ENCODE peak calls at places on chromosome 15, in eight cellular contexts. P is GM23338; I is ovary; Z is CD8-positive, alpha-beta T cell; R is HL-60; H is brain microvascular endothelial cell; L is cardiac muscle cell; W is lower lobe of right lung. K is an unnamed sample.

GRCh38 chr15:101129851-101130250 is 122.0 kb downstream of the CHSY1 start:
- DNase-seq in P (no peak), I (no peak), Z (no peak), R (no peak), H (no peak), L (no peak), W (no peak), K (no peak)

GRCh38 chr15:80568298-80568697 is 126.8 kb upstream of the ABHD17C start:
- DNase-seq in P (no peak), I (no peak), Z (no peak), R (no peak), H (peak), L (no peak), W (no peak), K (no peak)

GRCh38 chr15:67803996-67804843 is 21.1 kb upstream of the SKOR1 start:
- DNase-seq in P (peak), I (no peak), Z (no peak), R (no peak), H (no peak), L (no peak), W (no peak), K (no peak)

GRCh38 chr15:47473857-47474256 is 243.4 kb upstream of the SEMA6D start:
- DNase-seq in P (no peak), I (peak), Z (no peak), R (no peak), H (no peak), L (no peak), W (no peak), K (no peak)

GRCh38 chr15:94231728-94232086 is 346 bp downstream of the MCTP2 start:
- DNase-seq in P (peak), I (no peak), Z (peak), R (no peak), H (no peak), L (peak), W (no peak), K (no peak)

GRCh38 chr15:67094001-67094826 is 28.8 kb downstream of the SMAD3 start:
- DNase-seq in P (no peak), I (no peak), Z (no peak), R (no peak), H (no peak), L (no peak), W (no peak), K (no peak)

GRCh38 chr15:57572463-57572862 is 19.2 kb upstream of the MYZAP start:
- DNase-seq in P (no peak), I (no peak), Z (no peak), R (no peak), H (no peak), L (no peak), W (no peak), K (no peak)

GRCh38 chr15:48858401-48858800 is 19.5 kb upstream of the EID1 start:
- DNase-seq in P (no peak), I (no peak), Z (no peak), R (no peak), H (peak), L (no peak), W (no peak), K (no peak)

GRCh38 chr15:60634815-60635214 is 155.9 kb upstream of the ICE2 start:
- DNase-seq in P (no peak), I (no peak), Z (no peak), R (no peak), H (no peak), L (no peak), W (no peak), K (no peak)

GRCh38 chr15:63918317-63918672 is 84.5 kb upstream of the HERC1 start:
- DNase-seq in P (peak), I (no peak), Z (no peak), R (no peak), H (no peak), L (no peak), W (no peak), K (no peak)

GRCh38 chr15:23686466-23687142 is 501 bp downstream of the NDN start:
- DNase-seq in P (peak), I (no peak), Z (no peak), R (no peak), H (no peak), L (peak), W (no peak), K (no peak)

GRCh38 chr15:29139540-29140459 is 129.8 kb downstream of the NSMCE3 start:
- DNase-seq in P (peak), I (no peak), Z (peak), R (peak), H (peak), L (peak), W (no peak), K (peak)

GRCh38 chr15:78133801-78134200 is 2.6 kb upstream of the CIB2 start:
- DNase-seq in P (no peak), I (no peak), Z (no peak), R (no peak), H (no peak), L (no peak), W (no peak), K (no peak)

GRCh38 chr15:62770752-62771151 is 271.8 kb upstream of the TPM1 start:
- DNase-seq in P (no peak), I (no peak), Z (no peak), R (no peak), H (peak), L (no peak), W (no peak), K (no peak)

GRCh38 chr15:60774829-60775228 is 295.9 kb upstream of the ICE2 start:
- DNase-seq in P (no peak), I (no peak), Z (no peak), R (no peak), H (no peak), L (no peak), W (no peak), K (no peak)

GRCh38 chr15:31125061-31125460 is 23.5 kb upstream of the TRPM1 start:
- DNase-seq in P (no peak), I (no peak), Z (no peak), R (no peak), H (no peak), L (no peak), W (no peak), K (no peak)

GRCh38 chr15:52735231-52736089 is 54.7 kb downstream of the ONECUT1 start:
- DNase-seq in P (peak), I (peak), Z (peak), R (no peak), H (peak), L (peak), W (no peak), K (peak)

GRCh38 chr15:60464836-60465630 is 13.9 kb downstream of the ICE2 start:
- DNase-seq in P (no peak), I (no peak), Z (no peak), R (no peak), H (peak), L (no peak), W (no peak), K (no peak)

GRCh38 chr15:62873203-62873602 is 169.3 kb upstream of the TPM1 start:
- DNase-seq in P (no peak), I (no peak), Z (no peak), R (no peak), H (no peak), L (no peak), W (no peak), K (no peak)

GRCh38 chr15:64558460-64559179 is 98.2 kb downstream of the ZNF609 start:
- DNase-seq in P (no peak), I (no peak), Z (no peak), R (no peak), H (no peak), L (no peak), W (no peak), K (no peak)

GRCh38 chr15:57922780-57923179 is 142.7 kb downstream of the ALDH1A2 start:
- DNase-seq in P (no peak), I (peak), Z (no peak), R (no peak), H (no peak), L (peak), W (peak), K (no peak)

GRCh38 chr15:80550910-80551265 is 144.2 kb upstream of the ABHD17C start:
- DNase-seq in P (no peak), I (no peak), Z (no peak), R (no peak), H (peak), L (no peak), W (no peak), K (no peak)

GRCh38 chr15:69292826-69293420 is 5.8 kb upstream of the PAQR5 start:
- DNase-seq in P (no peak), I (no peak), Z (no peak), R (no peak), H (no peak), L (no peak), W (no peak), K (no peak)

GRCh38 chr15:78914027-78914764 is 30.6 kb downstream of the CTSH start:
- DNase-seq in P (peak), I (peak), Z (no peak), R (no peak), H (no peak), L (no peak), W (no peak), K (no peak)

GRCh38 chr15:91032919-91033803 is 10.8 kb upstream of the VPS33B start:
- DNase-seq in P (peak), I (peak), Z (peak), R (no peak), H (no peak), L (peak), W (peak), K (peak)

GRCh38 chr15:37425541-37425940 is 325.2 kb upstream of the MEIS2 start:
- DNase-seq in P (no peak), I (no peak), Z (no peak), R (no peak), H (no peak), L (no peak), W (no peak), K (no peak)

GRCh38 chr15:76332796-76333195 is 3.8 kb upstream of the ISL2 start:
- DNase-seq in P (no peak), I (no peak), Z (no peak), R (no peak), H (no peak), L (no peak), W (no peak), K (no peak)

GRCh38 chr15:59456114-59456513 is 18.1 kb downstream of the FAM81A start:
- DNase-seq in P (no peak), I (no peak), Z (no peak), R (no peak), H (no peak), L (no peak), W (peak), K (no peak)

GRCh38 chr15:40105517-40106202 is 3.0 kb downstream of the BMF start:
- DNase-seq in P (no peak), I (no peak), Z (no peak), R (no peak), H (no peak), L (no peak), W (no peak), K (no peak)

GRCh38 chr15:88334436-88334835 is 77.9 kb upstream of the NTRK3 start:
- DNase-seq in P (no peak), I (no peak), Z (no peak), R (no peak), H (no peak), L (no peak), W (no peak), K (no peak)

GRCh38 chr15:88331291-88331690 is 74.8 kb upstream of the NTRK3 start:
- DNase-seq in P (peak), I (no peak), Z (no peak), R (peak), H (peak), L (peak), W (peak), K (peak)

GRCh38 chr15:88337993-88338392 is 81.5 kb upstream of the NTRK3 start:
- DNase-seq in P (peak), I (no peak), Z (no peak), R (no peak), H (no peak), L (no peak), W (no peak), K (no peak)

DNA sequence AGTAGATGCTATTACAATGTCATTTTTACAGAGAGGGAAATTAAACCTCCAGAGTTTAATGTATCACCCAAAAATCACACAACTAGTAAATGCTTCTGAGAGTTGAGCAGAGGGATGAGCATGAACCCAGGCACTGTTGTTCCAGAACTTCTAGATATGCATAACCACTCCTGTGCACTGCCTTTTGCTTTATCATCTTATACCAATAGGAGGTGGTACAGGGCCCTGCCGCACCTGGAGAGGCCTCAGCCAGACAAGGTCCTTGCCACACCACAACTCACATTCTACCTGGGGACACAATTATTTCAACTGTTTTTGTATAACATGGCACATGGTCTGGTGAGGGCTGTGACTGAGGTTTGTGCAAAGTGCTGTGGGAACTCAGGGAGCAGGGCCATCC is 78.5 kb upstream of the NTRK3 start:
- DNase-seq in P (peak), I (no peak), Z (no peak), R (no peak), H (no peak), L (no peak), W (no peak), K (no peak)
- TF ChIP-seq CTCF in P (peak), I (no peak), Z (no peak), R (no peak), H (no peak), L (no peak), W (no peak), K (no peak)

DNA sequence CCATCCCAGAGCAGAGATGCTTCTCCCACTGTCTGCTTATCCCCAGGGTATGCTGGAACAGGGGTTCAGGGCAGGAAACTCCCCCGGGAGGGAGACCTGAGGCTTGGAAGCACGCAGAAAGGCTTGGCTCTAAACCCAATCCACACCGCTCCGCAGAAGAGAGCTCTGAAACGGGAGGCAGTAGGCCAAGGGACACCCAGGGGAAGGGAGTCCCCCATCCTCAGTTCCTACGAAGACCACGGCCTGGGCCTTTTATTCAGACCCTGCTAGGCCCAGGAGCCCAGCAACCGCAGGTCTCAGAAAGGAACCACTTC is 1.8 kb upstream of the HAPLN3 start:
- DNase-seq in P (peak), I (no peak), Z (no peak), R (no peak), H (no peak), L (no peak), W (no peak), K (no peak)
- H3K27ac ChIP-seq in P (peak), I (peak), Z (no peak), R (no peak), H (no peak), L (peak), W (no peak), K (no peak)

GRCh38 chr15:42118650-42119531 is 24.5 kb upstream of the PLA2G4D start:
- DNase-seq in P (peak), I (no peak), Z (no peak), R (peak), H (no peak), L (peak), W (no peak), K (no peak)
- H3K4me3 ChIP-seq in P (no peak), I (no peak), Z (no peak), R (no peak), H (no peak), L (no peak), W (no peak), K (no peak)

DNA sequence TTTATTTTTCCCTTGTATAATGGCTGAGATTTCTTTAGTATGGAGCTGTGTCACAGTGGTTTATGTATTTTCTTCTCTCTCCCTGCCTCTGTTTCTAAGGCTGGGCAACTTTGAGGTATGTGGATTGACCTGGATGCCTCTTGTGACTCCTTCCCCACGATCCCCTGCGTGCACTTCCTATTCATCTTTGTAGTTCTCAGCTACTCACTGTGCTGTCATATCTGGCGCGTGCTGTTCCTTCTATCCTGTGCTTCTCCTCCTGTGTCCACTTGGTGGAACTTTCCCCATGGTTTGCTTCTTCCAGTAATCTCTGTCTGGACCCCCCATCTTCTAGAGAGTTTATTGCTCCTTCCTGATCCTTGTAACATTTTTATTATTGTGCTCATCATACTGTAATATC is 97.3 kb downstream of the AKAP13 start:
- DNase-seq in P (no peak), I (no peak), Z (no peak), R (peak), H (peak), L (no peak), W (no peak), K (peak)
- TF ChIP-seq CTCF in P (no peak), I (no peak), Z (no peak), R (no peak), H (peak), L (peak), W (no peak), K (peak)

K was measured in A673.